ENCODE peak calls at places on chromosomes 1 and 21, in seven cellular contexts. M, U, Q, B, P, J and V are unnamed samples.

GRCh38 chr1:44406761-44407429 is 1.8 kb downstream of the RNF220 start:
- DNase-seq in B (no peak), J (no peak), Q (peak; percentile 74), U (no peak), M (no peak), P (no peak), V (no peak)

GRCh38 chr1:13224480-13225060 is 1.4 kb downstream of the PRAMEF18 start:
- DNase-seq in P (no peak), Q (no peak), J (peak; percentile 27), B (no peak), M (no peak), U (no peak), V (no peak)

GRCh38 chr1:112905420-112906154 is 50.4 kb downstream of the SLC16A1 start:
- DNase-seq in U (no peak), J (peak; percentile 48), P (no peak), Q (no peak), B (peak; percentile 31), M (peak; percentile 28), V (no peak)

GRCh38 chr1:25744636-25745425 is 55.2 kb upstream of the SELENON start:
- DNase-seq in P (no peak), M (no peak), U (no peak), J (no peak), Q (peak; percentile 38), B (no peak), V (no peak)

GRCh38 chr1:221462345-221462744 is 279.5 kb downstream of the DUSP10 start:
- DNase-seq in U (no peak), Q (no peak), M (peak; percentile 22), P (no peak), J (no peak), B (no peak), V (no peak)

GRCh38 chr1:224668991-224669390 is 52.9 kb downstream of the CNIH3 start:
- DNase-seq in Q (no peak), P (no peak), J (no peak), B (peak; percentile 73), M (peak; percentile 14), U (no peak), V (no peak)

GRCh38 chr1:208793946-208794345 is 549.8 kb upstream of the PLXNA2 start:
- DNase-seq in B (no peak), Q (no peak), M (no peak), J (no peak), U (no peak), P (no peak), V (no peak)

GRCh38 chr21:37606549-37606948 is 240.0 kb downstream of the DYRK1A start:
- DNase-seq in J (no peak), U (no peak), Q (no peak), B (no peak), P (no peak), M (no peak), V (no peak)

GRCh38 chr1:159008744-159009188 is 941 bp upstream of the IFI16 start:
- DNase-seq in P (no peak), U (peak; percentile 68), B (no peak), Q (no peak), M (peak; percentile 26), J (no peak), V (no peak)

GRCh38 chr1:26723013-26723991 is 27.5 kb downstream of the ARID1A start:
- DNase-seq in Q (peak; percentile 89), U (peak; percentile 54), P (peak; percentile 86), J (peak; percentile 82), M (peak; percentile 100), B (peak; percentile 92), V (peak; percentile 95)

GRCh38 chr1:225374996-225375395 is 52.8 kb downstream of the LBR start:
- DNase-seq in M (no peak), Q (no peak), P (no peak), B (no peak), J (no peak), U (no peak), V (no peak)

GRCh38 chr1:94755675-94756074 is 64.5 kb upstream of the SLC44A3 start:
- DNase-seq in B (no peak), J (no peak), M (peak; percentile 99), P (no peak), U (no peak), Q (no peak), V (peak; percentile 96)

GRCh38 chr1:19814681-19815503 is at the start of gene RNF186:
- DNase-seq in M (no peak), U (no peak), J (peak; percentile 42), P (no peak), Q (no peak), B (peak; percentile 96), V (no peak)

GRCh38 chr1:2802421-2802961 is 998 bp upstream of the TTC34 start:
- DNase-seq in U (no peak), M (no peak), P (no peak), Q (peak; percentile 62), J (no peak), B (no peak), V (no peak)

GRCh38 chr1:212637902-212638301 is 29.3 kb downstream of the ATF3 start:
- DNase-seq in M (peak; percentile 65), U (no peak), Q (no peak), P (peak; percentile 40), B (no peak), J (no peak), V (no peak)

GRCh38 chr1:235943581-235944114 is 76.9 kb upstream of the LYST start:
- DNase-seq in U (no peak), B (no peak), M (peak; percentile 96), Q (no peak), P (no peak), J (no peak), V (peak; percentile 94)

GRCh38 chr1:8603220-8603616 is 214.2 kb downstream of the RERE start:
- DNase-seq in J (no peak), M (peak; percentile 63), B (no peak), U (no peak), Q (no peak), P (no peak), V (no peak)

DNA sequence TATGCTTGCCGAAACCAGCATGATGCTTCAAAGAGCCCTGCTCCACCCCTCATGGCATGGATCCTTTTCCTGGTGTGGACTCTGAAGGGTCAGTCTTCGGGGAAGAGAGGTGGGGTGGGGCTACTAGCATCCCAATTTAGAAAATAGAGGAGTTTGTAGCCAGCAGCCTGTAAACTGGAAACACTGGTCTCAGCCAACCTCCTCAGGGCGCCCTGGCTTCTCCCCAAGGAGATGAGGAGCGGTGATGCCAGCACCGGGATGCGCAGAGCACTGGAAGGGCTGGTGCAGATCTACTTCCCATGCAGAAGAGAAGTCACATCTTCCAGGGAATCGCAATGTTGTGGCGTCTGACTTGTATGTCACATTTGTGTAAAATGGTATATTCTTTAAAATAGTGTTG is 6.4 kb upstream of the IKBKE start:
- DNase-seq in M (no peak), U (no peak), Q (no peak), B (no peak), P (no peak), J (no peak), V (no peak)
- H3K4me3 ChIP-seq in M (no peak overlapping the region), U (no peak overlapping the region), Q (no peak overlapping the region), B (no peak overlapping the region), P (no peak overlapping the region), J (no peak overlapping the region), V (no peak overlapping the region)

GRCh38 chr21:29299906-29300546 is 1.3 kb downstream of the BACH1 start:
- DNase-seq in P (no peak), U (peak; percentile 51), Q (no peak), J (peak; percentile 81), B (peak; percentile 41), M (peak; percentile 100), V (peak; percentile 89)

GRCh38 chr21:29302340-29302991 is 3.7 kb downstream of the BACH1 start:
- DNase-seq in U (no peak), P (no peak), J (no peak), Q (no peak), M (peak; percentile 32), B (no peak), V (no peak)

GRCh38 chr21:29303301-29303700 is 4.6 kb downstream of the BACH1 start:
- DNase-seq in P (no peak), M (no peak), J (no peak), U (no peak), B (no peak), Q (no peak), V (no peak)

GRCh38 chr21:29300547-29301138 is 1.9 kb downstream of the BACH1 start:
- DNase-seq in B (no peak), U (no peak), J (no peak), Q (no peak), M (peak; percentile 62), P (no peak), V (no peak)

GRCh38 chr21:29301703-29302102 is 3.0 kb downstream of the BACH1 start:
- DNase-seq in M (peak; percentile 9), P (no peak), B (no peak), J (no peak), Q (no peak), U (no peak), V (no peak)
- H3K4me3 ChIP-seq in M (peak overlapping the region; percentile 67), P (peak overlapping the region; percentile 68), B (no peak overlapping the region), J (no peak overlapping the region), Q (no peak overlapping the region), U (no peak overlapping the region), V (peak overlapping the region; percentile 76)

GRCh38 chr1:182652933-182653332 is 31.5 kb downstream of the RGS8 start:
- DNase-seq in U (no peak), M (no peak), P (no peak), Q (no peak), J (no peak), B (no peak), V (no peak)

GRCh38 chr1:182644863-182645262 is 39.5 kb downstream of the RGS8 start:
- DNase-seq in Q (no peak), B (no peak), P (no peak), J (no peak), U (no peak), M (no peak), V (no peak)

GRCh38 chr1:182646739-182647138 is 37.6 kb downstream of the RGS8 start:
- DNase-seq in Q (no peak), P (no peak), B (no peak), J (no peak), M (no peak), U (no peak), V (no peak)

GRCh38 chr1:182650678-182651669 is 33.4 kb downstream of the RGS8 start:
- DNase-seq in U (no peak), B (no peak), P (no peak), M (no peak), J (no peak), Q (no peak), V (no peak)

DNA sequence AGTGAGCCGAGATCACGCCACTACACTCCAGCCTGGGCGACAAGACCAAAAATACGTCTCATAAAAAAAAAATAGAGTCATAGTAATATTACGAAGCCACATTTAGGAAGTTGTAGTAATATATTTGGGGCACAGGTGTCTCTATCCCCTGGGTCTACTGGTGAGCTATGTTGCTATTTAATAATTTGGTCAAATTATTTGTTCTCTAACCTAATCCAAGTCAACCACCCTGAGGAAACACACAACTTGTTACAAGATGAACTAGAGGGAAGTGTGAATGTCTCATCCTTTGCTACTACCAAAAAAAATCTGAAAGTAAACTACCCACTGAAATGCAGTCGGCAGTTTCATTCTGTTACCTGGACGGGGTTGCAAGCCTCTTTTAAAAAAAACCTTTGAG is 35.3 kb downstream of the RGS8 start:
- DNase-seq in J (no peak), U (no peak), P (no peak), M (no peak), B (no peak), Q (no peak), V (no peak)
- H3K4me3 ChIP-seq in J (no peak overlapping the region), U (no peak overlapping the region), P (no peak overlapping the region), M (no peak overlapping the region), B (no peak overlapping the region), Q (no peak overlapping the region), V (no peak overlapping the region)

DNA sequence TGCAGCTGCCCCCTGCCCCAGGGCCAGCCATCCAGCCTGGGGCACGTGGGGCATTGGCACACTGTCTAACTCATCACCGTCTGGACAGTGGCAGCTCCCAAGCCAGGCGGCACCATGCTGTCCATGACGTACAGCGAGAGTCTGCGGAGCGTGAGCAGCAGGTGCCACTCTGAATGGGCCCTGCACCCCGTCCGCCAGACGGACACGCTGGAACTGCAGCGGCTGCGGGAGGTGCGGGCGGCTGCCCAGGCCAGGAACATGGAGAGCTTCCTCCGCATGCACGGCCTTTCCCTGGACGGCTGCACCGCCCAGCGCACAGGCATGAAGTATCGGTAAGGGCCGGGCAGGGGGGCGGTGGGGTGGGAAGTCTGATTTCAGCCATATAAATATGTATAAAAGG is 5.7 kb downstream of the KCNAB2 start:
- DNase-seq in B (no peak), M (no peak), P (no peak), U (no peak), J (no peak), Q (no peak), V (no peak)
- H3K4me3 ChIP-seq in B (no peak overlapping the region), M (no peak overlapping the region), P (no peak overlapping the region), U (no peak overlapping the region), J (no peak overlapping the region), Q (no peak overlapping the region), V (no peak overlapping the region)